ENCODE peak calls at places on chromosomes 2 and 18, in six cellular contexts. S, A, L, H, Z and C are unnamed samples.

GRCh38 chr2:188788621-188789020 is 185.6 kb upstream of the COL3A1 start:
- DNase-seq in H (no peak), A (no peak), L (no peak), S (peak; percentile 93), Z (no peak), C (peak; percentile 10)

GRCh38 chr2:152421521-152422367 is 86.8 kb downstream of the FMNL2 start:
- DNase-seq in H (no peak), L (no peak), A (no peak), S (peak; percentile 99), Z (peak; percentile 75), C (no peak)

GRCh38 chr2:188659656-188660406 is 314.3 kb upstream of the COL3A1 start:
- DNase-seq in S (peak; percentile 86), Z (no peak), H (no peak), L (no peak), A (no peak), C (no peak)

GRCh38 chr2:55999790-56000189 is 76.2 kb upstream of the EFEMP1 start:
- DNase-seq in L (no peak), H (no peak), Z (no peak), S (no peak), A (no peak), C (no peak)

GRCh38 chr2:11389048-11389413 is 44.6 kb upstream of the ROCK2 start:
- DNase-seq in L (no peak), S (no peak), H (no peak), Z (no peak), A (no peak), C (no peak)

GRCh38 chr2:86254576-86255538 is 55.6 kb downstream of the MRPL35 start:
- DNase-seq in Z (no peak), L (peak; percentile 37), H (no peak), S (no peak), A (no peak), C (peak; percentile 46)

GRCh38 chr18:39825485-39825884 is 2129.5 kb upstream of the PIK3C3 start:
- DNase-seq in Z (no peak), L (no peak), A (no peak), H (no peak), S (no peak), C (no peak)

GRCh38 chr2:14016289-14016955 is 616.1 kb upstream of the LRATD1 start:
- DNase-seq in S (peak; percentile 69), A (no peak), H (no peak), Z (no peak), L (no peak), C (no peak)